ENCODE peak calls at places on chromosome 5, in seven cellular contexts. U is Calu3, G is stomach, I is AG09319, V is fibroblast of the aortic adventitia, H is astrocyte of the spinal cord, M is Peyer's patch. A is an unnamed sample.

GRCh38 chr5:150303660-150304411 is 1.1 kb upstream of the ARSI start:
- DNase-seq in V (peak), M (no peak), I (no peak), H (no peak), G (no peak), U (no peak), A (no peak)

GRCh38 chr5:176812269-176813259 is 2.2 kb downstream of the UNC5A start:
- DNase-seq in G (no peak), V (no peak), H (no peak), I (no peak), U (peak), M (no peak), A (peak)

GRCh38 chr5:134138416-134139376 is 24.2 kb downstream of the TCF7 start:
- DNase-seq in H (peak), M (no peak), G (peak), U (no peak), I (no peak), V (no peak), A (no peak)

GRCh38 chr5:121692163-121692562 is 159.5 kb upstream of the FTMT start:
- DNase-seq in I (no peak), H (no peak), G (no peak), M (no peak), U (no peak), V (no peak), A (no peak)

GRCh38 chr5:760363-761205 is 23.9 kb downstream of the ZDHHC11B start:
- DNase-seq in I (no peak), G (peak), M (peak), V (no peak), U (no peak), H (no peak), A (no peak)

GRCh38 chr5:73494716-73495115 is 3.5 kb upstream of the BTF3 start:
- DNase-seq in V (peak), G (no peak), I (no peak), M (no peak), U (no peak), H (peak), A (no peak)

GRCh38 chr5:113166285-113166684 is 189.7 kb downstream of the DCP2 start:
- DNase-seq in G (no peak), I (no peak), U (no peak), M (no peak), H (peak), V (peak), A (no peak)

GRCh38 chr5:141382469-141383294 is at the start of gene PCDHGA7:
- DNase-seq in I (no peak), V (peak), H (peak), G (no peak), M (no peak), U (no peak), A (no peak)

GRCh38 chr5:38032149-38032548 is 192.3 kb upstream of the GDNF start:
- DNase-seq in H (no peak), U (no peak), I (no peak), M (no peak), G (no peak), V (no peak), A (no peak)

GRCh38 chr5:123511290-123511647 is 708 bp upstream of the CSNK1G3 start:
- DNase-seq in U (peak), V (peak), M (no peak), I (no peak), G (no peak), H (peak), A (no peak)

GRCh38 chr5:101783241-101784095 is 512.6 kb downstream of the SLCO4C1 start:
- DNase-seq in U (no peak), H (no peak), M (no peak), I (no peak), G (no peak), V (no peak), A (peak)

GRCh38 chr5:178668579-178668978 is 41.7 kb upstream of the CLK4 start:
- DNase-seq in H (no peak), V (no peak), M (no peak), U (no peak), I (no peak), G (no peak), A (no peak)

GRCh38 chr5:90421136-90421535 is 11.6 kb upstream of the CETN3 start:
- DNase-seq in U (peak), G (peak), H (no peak), I (no peak), V (no peak), M (no peak), A (peak)

GRCh38 chr5:1336749-1337489 is 8.0 kb downstream of the CLPTM1L start:
- DNase-seq in H (no peak), I (no peak), G (no peak), M (peak), U (no peak), V (no peak), A (no peak)

GRCh38 chr5:137015540-137016116 is 483.5 kb downstream of the SPOCK1 start:
- DNase-seq in V (no peak), I (no peak), H (no peak), M (no peak), U (no peak), G (no peak), A (no peak)

GRCh38 chr5:126656397-126657007 is 55.8 kb downstream of the PHAX start:
- DNase-seq in V (peak), U (peak), G (no peak), I (no peak), H (peak), M (peak), A (peak)

GRCh38 chr5:141692919-141693848 is 11.2 kb upstream of the ARAP3 start:
- DNase-seq in H (peak), V (peak), M (peak), G (no peak), I (no peak), U (no peak), A (no peak)

GRCh38 chr5:36897616-36898015 is 21.0 kb downstream of the NIPBL start:
- DNase-seq in G (no peak), V (peak), U (no peak), M (no peak), I (no peak), H (peak), A (no peak)

GRCh38 chr5:128462330-128462729 is 75.7 kb downstream of the FBN2 start:
- DNase-seq in H (no peak), G (no peak), M (no peak), U (no peak), V (no peak), I (no peak), A (no peak)

GRCh38 chr5:149618581-149619248 is 37.4 kb downstream of the ARHGEF37 start:
- DNase-seq in U (peak), M (peak), H (peak), V (peak), G (no peak), I (no peak), A (peak)

GRCh38 chr5:148937239-148937638 is 110.8 kb downstream of the ADRB2 start:
- DNase-seq in U (no peak), M (no peak), H (no peak), G (no peak), V (peak), I (no peak), A (no peak)

GRCh38 chr5:60410427-60410826 is 289.5 kb downstream of the DEPDC1B start:
- DNase-seq in H (no peak), V (peak), G (no peak), I (no peak), M (no peak), U (no peak), A (no peak)

GRCh38 chr5:96616801-96617200 is 45.4 kb upstream of the CAST start:
- DNase-seq in H (no peak), M (peak), U (no peak), V (no peak), G (no peak), I (no peak), A (no peak)

GRCh38 chr5:34007116-34007674 is 655 bp downstream of the AMACR start:
- DNase-seq in I (no peak), H (peak), V (peak), M (peak), U (peak), G (no peak), A (no peak)

GRCh38 chr5:33736510-33736909 is 155.3 kb downstream of the ADAMTS12 start:
- DNase-seq in H (peak), I (peak), V (peak), U (no peak), G (no peak), M (no peak), A (no peak)

GRCh38 chr5:1299511-1299850 is 4.6 kb upstream of the TERT start:
- DNase-seq in V (no peak), U (no peak), G (no peak), I (no peak), M (peak), H (no peak), A (peak)

GRCh38 chr5:1513326-1514026 is 10.3 kb downstream of the LPCAT1 start:
- DNase-seq in U (no peak), V (no peak), M (peak), I (no peak), H (no peak), G (peak), A (no peak)

GRCh38 chr5:91302335-91302734 is 80.8 kb downstream of the ARRDC3 start:
- DNase-seq in H (no peak), V (no peak), I (no peak), U (no peak), G (no peak), M (no peak), A (no peak)

GRCh38 chr5:55033568-55033967 is 9.5 kb downstream of the GZMK start:
- DNase-seq in G (no peak), I (no peak), V (no peak), H (peak), U (no peak), M (no peak), A (no peak)

GRCh38 chr5:369151-369939 is 47.8 kb downstream of the AHRR start:
- DNase-seq in I (no peak), U (no peak), V (no peak), H (no peak), G (no peak), M (peak), A (no peak)

GRCh38 chr5:1743769-1744085 is 55.9 kb downstream of the MRPL36 start:
- DNase-seq in M (peak), I (no peak), V (no peak), G (no peak), H (no peak), U (no peak), A (no peak)

GRCh38 chr5:92017786-92018185 is 634.7 kb upstream of the ARRDC3 start:
- DNase-seq in I (no peak), H (peak), U (no peak), G (no peak), V (peak), M (no peak), A (no peak)

GRCh38 chr5:155822177-155822576 is 504.8 kb upstream of the SGCD start:
- DNase-seq in U (no peak), M (no peak), I (no peak), V (no peak), G (no peak), H (no peak), A (no peak)
- TF ChIP-seq CTCF in U (no peak), M (no peak), I (no peak), V (no peak), G (no peak), H (no peak), A (no peak)

GRCh38 chr5:7881816-7882215 is 12.9 kb downstream of the MTRR start:
- DNase-seq in H (no peak), M (no peak), U (no peak), G (no peak), I (no peak), V (no peak), A (no peak)

GRCh38 chr5:7877851-7878250 is 8.9 kb downstream of the MTRR start:
- DNase-seq in I (no peak), G (no peak), U (no peak), V (no peak), M (no peak), H (peak), A (no peak)

GRCh38 chr5:7882926-7883325 is 14.0 kb downstream of the MTRR start:
- DNase-seq in I (no peak), G (no peak), H (no peak), U (no peak), M (no peak), V (no peak), A (no peak)

GRCh38 chr5:7878381-7878873 is 9.5 kb downstream of the MTRR start:
- DNase-seq in H (peak), V (peak), M (no peak), G (no peak), U (no peak), I (no peak), A (no peak)

GRCh38 chr5:7881091-7881490 is 12.1 kb downstream of the MTRR start:
- DNase-seq in H (no peak), I (no peak), G (no peak), V (no peak), U (no peak), M (no peak), A (no peak)
- TF ChIP-seq CTCF in H (no peak), I (no peak), G (no peak), V (no peak), U (no peak), M (no peak), A (no peak)

GRCh38 chr5:78062645-78063044 is 231.9 kb downstream of the AP3B1 start:
- DNase-seq in H (no peak), U (no peak), G (no peak), I (no peak), V (no peak), M (no peak), A (no peak)

GRCh38 chr5:78060421-78060820 is 234.1 kb downstream of the AP3B1 start:
- DNase-seq in V (peak), I (no peak), G (no peak), U (no peak), H (peak), M (no peak), A (no peak)

GRCh38 chr5:78063495-78063894 is 231.0 kb downstream of the AP3B1 start:
- DNase-seq in I (no peak), V (no peak), G (no peak), M (no peak), U (no peak), H (no peak), A (no peak)

GRCh38 chr5:78065073-78065472 is 229.4 kb downstream of the AP3B1 start:
- DNase-seq in H (no peak), U (no peak), V (no peak), G (no peak), I (no peak), M (no peak), A (no peak)

DNA sequence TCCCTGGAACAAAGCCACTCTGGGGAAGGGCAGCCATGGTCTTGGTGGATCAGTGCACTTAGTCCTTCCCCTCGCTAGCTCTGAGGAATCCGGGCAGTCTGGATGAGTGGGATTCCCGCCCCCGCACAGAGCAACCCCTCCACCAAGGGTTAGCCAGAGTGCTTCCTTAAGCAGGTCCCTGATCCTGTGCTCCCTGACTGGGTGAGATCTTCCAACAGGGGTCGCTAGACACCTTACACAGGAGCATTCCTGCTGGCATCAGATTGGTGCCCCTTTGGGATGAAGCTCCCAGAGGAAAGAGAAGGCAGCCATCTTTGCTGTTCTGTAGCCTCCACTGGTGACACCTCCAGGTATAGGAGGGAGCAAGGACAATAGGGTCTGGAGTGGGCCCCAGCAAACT is 228.8 kb downstream of the AP3B1 start:
- DNase-seq in V (no peak), I (no peak), H (no peak), U (no peak), G (no peak), M (no peak), A (no peak)
- TF ChIP-seq CTCF in V (no peak), I (no peak), H (no peak), U (no peak), G (no peak), M (no peak), A (no peak)

GRCh38 chr5:31661257-31661656 is 22.3 kb downstream of the PDZD2 start:
- DNase-seq in H (no peak), V (no peak), I (no peak), U (no peak), G (no peak), M (no peak), A (no peak)

GRCh38 chr5:31663519-31663918 is 24.6 kb downstream of the PDZD2 start:
- DNase-seq in M (no peak), I (no peak), H (peak), V (peak), U (no peak), G (no peak), A (no peak)

DNA sequence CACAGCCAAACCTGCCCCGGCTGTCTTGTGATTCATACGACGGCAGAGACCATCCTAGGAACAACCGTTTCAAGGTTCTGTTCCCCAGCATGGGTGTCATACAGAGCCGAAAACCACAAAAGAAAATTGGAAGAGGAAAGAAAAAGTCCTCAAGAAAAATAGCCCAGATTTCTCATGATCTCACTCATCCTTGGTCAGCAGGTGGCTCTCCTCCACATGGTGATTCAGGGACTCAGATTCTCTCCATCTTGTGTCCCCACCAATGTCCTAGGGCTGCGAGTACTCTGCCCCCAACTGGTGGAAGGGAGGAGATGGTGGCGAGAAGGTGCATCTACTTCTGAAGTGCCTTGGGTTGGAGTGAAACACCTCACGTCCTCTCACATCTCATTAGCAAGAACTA is 25.6 kb downstream of the PDZD2 start:
- DNase-seq in H (peak), U (peak), G (no peak), M (no peak), I (no peak), V (no peak), A (no peak)
- TF ChIP-seq CTCF in H (no peak), U (no peak), G (no peak), M (no peak), I (no peak), V (no peak), A (peak)

DNA sequence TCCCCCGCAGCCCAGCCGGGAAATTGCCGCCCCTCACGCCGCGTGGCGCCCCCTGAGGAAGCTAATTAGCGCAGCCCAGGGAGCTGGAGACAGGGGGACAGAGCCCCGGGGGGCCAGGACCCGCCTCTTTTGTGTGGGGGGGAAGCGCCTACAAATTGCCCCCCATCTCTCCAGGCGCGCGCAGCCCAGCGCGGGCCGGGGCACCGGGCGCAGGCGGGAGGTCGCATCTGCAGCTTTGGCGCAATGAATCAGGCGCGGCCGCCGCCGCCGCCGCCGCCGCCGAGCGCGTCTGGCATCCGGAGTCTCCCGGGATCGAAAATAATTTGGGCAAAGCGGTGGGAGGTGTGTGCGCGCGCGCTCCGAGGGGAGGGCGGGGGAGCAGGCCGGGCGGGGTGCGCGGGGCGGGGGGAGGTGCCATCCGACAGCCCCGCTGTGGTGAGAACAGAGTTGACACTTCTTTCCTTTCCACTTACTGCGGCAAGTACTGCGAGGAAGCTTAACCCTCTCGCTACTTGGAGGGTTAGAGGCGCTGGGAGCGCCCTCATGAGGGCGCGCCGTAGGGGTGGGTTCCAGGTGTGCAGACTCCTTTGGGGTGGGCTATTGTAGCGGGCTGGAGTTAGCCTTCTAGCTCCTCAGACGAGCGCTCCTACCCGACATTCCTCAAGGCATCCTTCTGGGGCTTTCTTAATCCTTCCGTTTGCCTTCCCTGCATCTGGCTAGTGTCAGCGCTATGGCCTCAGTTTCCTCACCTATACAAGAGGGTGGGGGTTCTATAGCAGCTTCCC is 63.1 kb downstream of the CXXC5 start:
- DNase-seq in U (peak), V (peak), G (no peak), I (no peak), H (peak), M (peak), A (peak)
- TF ChIP-seq CTCF in U (no peak), V (peak), G (no peak), I (peak), H (peak), M (no peak), A (no peak)

DNA sequence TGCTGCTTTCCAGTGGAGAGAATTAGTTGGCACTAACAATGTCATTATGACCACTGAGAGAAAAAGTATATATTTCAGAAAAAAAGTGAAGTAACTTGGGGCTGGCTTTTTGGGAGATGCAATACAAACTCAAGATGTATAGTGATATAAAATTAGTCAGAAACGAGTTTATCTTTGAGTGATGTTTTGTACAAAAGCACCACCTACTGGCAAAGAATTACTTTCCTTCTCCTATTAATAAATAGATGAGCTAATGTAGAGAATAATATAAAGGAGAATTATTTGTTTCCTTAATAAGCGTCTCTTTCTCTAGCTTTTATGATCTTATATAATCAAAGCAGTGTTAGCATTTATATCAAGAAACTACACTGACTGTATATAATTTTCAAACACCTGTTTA is 158.8 kb downstream of the MEF2C start:
- DNase-seq in V (peak), U (no peak), G (no peak), H (peak), M (no peak), I (no peak), A (no peak)
- TF ChIP-seq CTCF in V (peak), U (peak), G (peak), H (peak), M (peak), I (peak), A (no peak)

DNA sequence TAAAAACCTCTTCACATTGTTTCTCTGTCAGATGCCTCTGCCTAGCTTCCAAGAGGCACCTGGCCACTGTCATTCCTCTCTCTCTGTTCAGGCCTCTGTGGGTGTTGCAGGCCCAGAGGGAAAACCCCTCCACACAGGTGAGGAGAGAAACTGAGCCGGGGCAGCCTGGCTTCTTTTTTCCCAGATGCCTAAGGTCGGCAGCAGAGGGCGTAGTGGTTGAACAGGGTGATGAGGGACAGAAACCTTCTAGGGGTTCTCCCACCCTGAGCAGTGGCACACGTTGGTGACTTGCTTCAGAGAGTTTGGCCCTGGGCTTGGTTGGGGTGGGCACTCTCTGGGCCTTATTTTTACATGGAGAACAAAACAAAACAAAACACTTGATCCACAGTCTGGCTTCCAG is 12.2 kb downstream of the IL9 start:
- DNase-seq in I (no peak), M (no peak), V (no peak), U (peak), H (no peak), G (no peak), A (no peak)
- TF ChIP-seq CTCF in I (no peak), M (no peak), V (no peak), U (no peak), H (peak), G (no peak), A (no peak)

A was measured in nephron progenitor cell.